ENCODE peak calls at places on chromosomes 1 and 21, in five cellular contexts. L is activated naive CD8-positive, alpha-beta T cell treated with anti-CD3 and anti-CD28 coated beads, Interleukin-2, amount 50 U/mL, for 24 hours; F is C1 segment of cervical spinal cord; H is nephron progenitor cell; K is HCT116. M is an unnamed sample.

GRCh38 chr1:20481158-20481617 is 4.8 kb downstream of the CAMK2N1 start:
- DNase-seq in F (no peak), H (no peak), L (no peak), K (no peak), M (no peak)

GRCh38 chr1:161803181-161803580 is 37.1 kb downstream of the ATF6 start:
- DNase-seq in K (no peak), L (no peak), F (no peak), H (no peak), M (no peak)

GRCh38 chr1:45205000-45205909 is 1.1 kb downstream of the ZSWIM5 start:
- DNase-seq in K (no peak), F (no peak), L (peak; percentile 42), H (peak; percentile 75), M (peak; percentile 66)

GRCh38 chr21:42148584-42148983 is 70.4 kb upstream of the ABCG1 start:
- DNase-seq in H (no peak), L (no peak), K (no peak), F (no peak), M (no peak)

GRCh38 chr21:31248598-31248997 is 95.5 kb downstream of the TIAM1 start:
- DNase-seq in F (no peak), L (no peak), H (no peak), K (no peak), M (no peak)

GRCh38 chr1:57835620-57836019 is 411.8 kb upstream of the DAB1 start:
- DNase-seq in F (no peak), H (no peak), L (no peak), K (no peak), M (no peak)

GRCh38 chr21:28336299-28336698 is 656.4 kb downstream of the LTN1 start:
- DNase-seq in L (no peak), F (no peak), K (no peak), H (no peak), M (peak; percentile 29)

GRCh38 chr1:9629445-9630201 is 21.9 kb upstream of the PIK3CD start:
- DNase-seq in H (no peak), K (no peak), L (peak; percentile 85), F (no peak), M (no peak)

GRCh38 chr21:44530221-44530902 is 9.6 kb downstream of the KRTAP10-1 start:
- DNase-seq in H (no peak), F (no peak), K (no peak), L (no peak), M (no peak)

GRCh38 chr1:186577201-186577600 is 103.0 kb downstream of the PTGS2 start:
- DNase-seq in K (no peak), H (no peak), F (no peak), L (no peak), M (no peak)

GRCh38 chr1:29487291-29487690 is 251.0 kb downstream of the PTPRU start:
- DNase-seq in H (no peak), K (no peak), L (no peak), F (no peak), M (no peak)

GRCh38 chr1:7644906-7645750 is 126.0 kb upstream of the VAMP3 start:
- DNase-seq in F (no peak), K (no peak), L (no peak), H (no peak), M (peak; percentile 93)

GRCh38 chr1:158675563-158675962 is 11.0 kb downstream of the SPTA1 start:
- DNase-seq in H (no peak), F (no peak), L (no peak), K (no peak), M (no peak)

GRCh38 chr1:24918995-24919605 is 11.0 kb downstream of the RUNX3 start:
- DNase-seq in K (no peak), H (no peak), F (no peak), L (no peak), M (no peak)

GRCh38 chr1:232575524-232576040 is 54.4 kb downstream of the SIPA1L2 start:
- DNase-seq in H (no peak), F (no peak), K (no peak), L (no peak), M (no peak)

GRCh38 chr1:24047101-24047459 is 64.9 kb downstream of the MYOM3 start:
- DNase-seq in K (peak; percentile 62), L (no peak), F (no peak), H (no peak), M (no peak)

GRCh38 chr1:226661965-226662364 is 77.1 kb downstream of the ITPKB start:
- DNase-seq in H (peak; percentile 26), F (no peak), K (no peak), L (no peak), M (no peak)

GRCh38 chr21:28485301-28486022 is 507.2 kb downstream of the LTN1 start:
- DNase-seq in H (no peak), L (no peak), F (no peak), K (no peak), M (no peak)

GRCh38 chr1:42035205-42035829 is 116.6 kb upstream of the HIVEP3 start:
- DNase-seq in H (peak; percentile 53), F (no peak), L (peak; percentile 73), K (peak; percentile 10), M (peak; percentile 73)

GRCh38 chr1:208499601-208500000 is 255.4 kb upstream of the PLXNA2 start:
- DNase-seq in K (no peak), H (no peak), L (no peak), F (no peak), M (no peak)

GRCh38 chr1:69787151-69787550 is 219.4 kb downstream of the LRRC7 start:
- DNase-seq in K (no peak), H (peak; percentile 4), F (no peak), L (no peak), M (no peak)

GRCh38 chr21:44932366-44933181 is 7.3 kb upstream of the SLX9 start:
- DNase-seq in H (peak; percentile 63), L (peak; percentile 81), F (no peak), K (no peak), M (no peak)

GRCh38 chr1:16032388-16033100 is 10.7 kb downstream of the CLCNKA start:
- DNase-seq in L (peak; percentile 75), F (no peak), H (peak; percentile 94), K (peak; percentile 85), M (peak; percentile 87)

GRCh38 chr1:41547336-41547735 is 62.9 kb upstream of the EDN2 start:
- DNase-seq in K (no peak), F (no peak), H (no peak), L (no peak), M (no peak)

GRCh38 chr1:192477630-192478029 is 97.9 kb upstream of the RGS1 start:
- DNase-seq in H (no peak), F (no peak), L (no peak), K (no peak), M (peak; percentile 23)

GRCh38 chr1:57826535-57826934 is 402.7 kb upstream of the DAB1 start:
- DNase-seq in H (no peak), F (no peak), L (no peak), K (no peak), M (no peak)

GRCh38 chr1:53468374-53468773 is 9.2 kb downstream of the DMRTB1 start:
- DNase-seq in L (no peak), H (no peak), F (no peak), K (no peak), M (no peak)

GRCh38 chr1:177847843-177848242 is 122.0 kb downstream of the SEC16B start:
- DNase-seq in F (no peak), H (no peak), K (no peak), L (no peak), M (no peak)

GRCh38 chr1:21292991-21293536 is 2.8 kb upstream of the ECE1 start:
- DNase-seq in F (no peak), H (no peak), L (peak; percentile 72), K (no peak), M (no peak)

GRCh38 chr1:230851291-230851691 is 17.0 kb downstream of the C1orf198 start:
- DNase-seq in H (peak; percentile 50), K (no peak), F (no peak), L (no peak), M (no peak)

GRCh38 chr1:110765640-110766335 is 91.0 kb upstream of the KCNA3 start:
- DNase-seq in F (no peak), L (peak; percentile 44), H (peak; percentile 33), K (peak; percentile 10), M (peak; percentile 73)

GRCh38 chr1:59699227-59699847 is 115.4 kb upstream of the HOOK1 start:
- DNase-seq in H (peak; percentile 25), K (peak; percentile 15), F (no peak), L (no peak), M (peak; percentile 69)

GRCh38 chr1:41122851-41123518 is 101.5 kb upstream of the SLFNL1 start:
- DNase-seq in K (peak; percentile 61), H (peak; percentile 7), F (no peak), L (no peak), M (peak; percentile 8)

GRCh38 chr1:33745942-33746341 is 117.9 kb upstream of the HMGB4 start:
- DNase-seq in K (no peak), L (no peak), F (no peak), H (no peak), M (no peak)

GRCh38 chr1:161121838-161122237 is 3.9 kb downstream of the NIT1 start:
- DNase-seq in H (no peak), F (no peak), K (no peak), L (no peak), M (no peak)

GRCh38 chr1:65431111-65431705 is 10.7 kb downstream of the LEPR start:
- DNase-seq in H (no peak), L (no peak), K (no peak), F (no peak), M (peak; percentile 55)

GRCh38 chr1:97920275-97920831 is 481 bp downstream of the DPYD start:
- DNase-seq in L (no peak), H (no peak), F (no peak), K (no peak), M (no peak)

GRCh38 chr1:62625415-62625814 is 28.1 kb downstream of the ANGPTL3 start:
- DNase-seq in H (no peak), F (no peak), L (no peak), K (no peak), M (no peak)

M was measured in G401.